ENCODE peak calls at places on chromosomes 4 and X, in seven cellular contexts. S is Right ventricle myocardium superior; G is stimulated activated CD4-positive, alpha-beta T cell treated with anti-CD3 and anti-CD28 coated beads, Interleukin-1b, Interleukin-23, amount 100 ng/mL, for 24 hours; C is astrocyte; E is activated CD4-positive, alpha-beta T cell treated with anti-CD3 and anti-CD28 coated beads for 24 hours; Z is HEK293T; D is A549. M is an unnamed sample.

GRCh38 chrX:39152106-39152649 is 350.9 kb downstream of the MID1IP1 start:
- DNase-seq in S (peak; percentile 53), G (no peak), C (no peak), E (no peak), Z (peak; percentile 74), D (peak; percentile 14), M (no peak)

GRCh38 chrX:126165401-126165720 is 728 bp downstream of the DCAF12L2 start:
- DNase-seq in S (no peak), G (no peak), C (no peak), E (no peak), Z (no peak), D (no peak), M (no peak)

GRCh38 chr4:184471872-184472539 is 2.3 kb downstream of the IRF2 start:
- DNase-seq in S (no peak), G (no peak), C (no peak), E (no peak), Z (peak; percentile 11), D (no peak), M (no peak)

GRCh38 chr4:144740316-144740715 is 94.4 kb downstream of the HHIP start:
- DNase-seq in S (no peak), G (no peak), C (peak; percentile 78), E (no peak), Z (no peak), D (no peak), M (no peak)

GRCh38 chrX:17412692-17413091 is 37.7 kb downstream of the NHS start:
- DNase-seq in S (no peak), G (no peak), C (peak; percentile 89), E (no peak), Z (no peak), D (peak; percentile 21), M (no peak)

GRCh38 chr4:165009493-165010227 is 22.1 kb upstream of the TRIM60 start:
- DNase-seq in S (no peak), G (no peak), C (no peak), E (no peak), Z (no peak), D (no peak), M (no peak)

GRCh38 chrX:138917781-138918180 is 206.3 kb upstream of the FGF13 start:
- DNase-seq in S (no peak), G (no peak), C (peak; percentile 75), E (no peak), Z (no peak), D (no peak), M (no peak)

GRCh38 chr4:165079476-165079875 is 25.8 kb downstream of the TRIM75 start:
- DNase-seq in S (peak; percentile 55), G (no peak), C (peak; percentile 28), E (no peak), Z (no peak), D (no peak), M (no peak)

GRCh38 chr4:122815248-122815647 is 11.4 kb upstream of the FGF2 start:
- DNase-seq in S (no peak), G (no peak), C (no peak), E (no peak), Z (no peak), D (no peak), M (no peak)

M was measured in heart left ventricle.